ENCODE peak calls at places on chromosomes 12 and 14, in six cellular contexts. One of them, this sample, is unnamed.

GRCh38 chr14:105845725-105846309 is 319.4 kb downstream of the TMEM121 start:
- DNase-seq in fibroblast of mammary gland: no peak
- DNase-seq in cardiac muscle cell: no peak
- DNase-seq in upper lobe of left lung: peak; percentile 14
- DNase-seq in endodermal cell: peak; percentile 7
- DNase-seq in uterus: no peak
- DNase-seq in this sample: no peak

GRCh38 chr12:67318786-67319185 is 49.6 kb downstream of the CAND1 start:
- DNase-seq in fibroblast of mammary gland: no peak
- DNase-seq in upper lobe of left lung: no peak
- DNase-seq in uterus: no peak
- DNase-seq in endodermal cell: no peak
- DNase-seq in cardiac muscle cell: no peak
- DNase-seq in this sample: no peak

GRCh38 chr12:24850486-24850885 is 98.4 kb downstream of the BCAT1 start:
- DNase-seq in uterus: no peak
- DNase-seq in fibroblast of mammary gland: no peak
- DNase-seq in cardiac muscle cell: no peak
- DNase-seq in upper lobe of left lung: no peak
- DNase-seq in endodermal cell: no peak
- DNase-seq in this sample: no peak

GRCh38 chr12:130968611-130969010 is 14.9 kb downstream of the ADGRD1 start:
- DNase-seq in fibroblast of mammary gland: no peak
- DNase-seq in cardiac muscle cell: no peak
- DNase-seq in upper lobe of left lung: no peak
- DNase-seq in endodermal cell: no peak
- DNase-seq in uterus: no peak
- DNase-seq in this sample: no peak

GRCh38 chr14:26444745-26445144 is 153.1 kb downstream of the NOVA1 start:
- DNase-seq in cardiac muscle cell: peak; percentile 37
- DNase-seq in endodermal cell: peak; percentile 59
- DNase-seq in upper lobe of left lung: no peak
- DNase-seq in fibroblast of mammary gland: peak; percentile 31
- DNase-seq in uterus: no peak
- DNase-seq in this sample: no peak

GRCh38 chr14:92933481-92933880 is 10.5 kb downstream of the CHGA start:
- DNase-seq in cardiac muscle cell: no peak
- DNase-seq in upper lobe of left lung: no peak
- DNase-seq in endodermal cell: no peak
- DNase-seq in uterus: no peak
- DNase-seq in fibroblast of mammary gland: no peak
- DNase-seq in this sample: no peak

GRCh38 chr14:21825147-21825743 is 151.6 kb upstream of the OR4E1 start:
- DNase-seq in fibroblast of mammary gland: peak; percentile 11
- DNase-seq in cardiac muscle cell: peak; percentile 21
- DNase-seq in uterus: no peak
- DNase-seq in upper lobe of left lung: no peak
- DNase-seq in endodermal cell: peak; percentile 77
- DNase-seq in this sample: no peak

GRCh38 chr12:113159937-113160336 is 10.4 kb downstream of the CFAP73 start:
- DNase-seq in fibroblast of mammary gland: no peak
- DNase-seq in upper lobe of left lung: no peak
- DNase-seq in cardiac muscle cell: no peak
- DNase-seq in uterus: no peak
- DNase-seq in endodermal cell: no peak
- DNase-seq in this sample: no peak

GRCh38 chr12:27572486-27573255 is 48.7 kb downstream of the PPFIBP1 start:
- DNase-seq in uterus: no peak
- DNase-seq in cardiac muscle cell: no peak
- DNase-seq in endodermal cell: no peak
- DNase-seq in upper lobe of left lung: no peak
- DNase-seq in fibroblast of mammary gland: peak; percentile 79
- DNase-seq in this sample: no peak

GRCh38 chr14:101444116-101444515 is 117.2 kb upstream of the DIO3 start:
- DNase-seq in uterus: no peak
- DNase-seq in endodermal cell: peak; percentile 19
- DNase-seq in fibroblast of mammary gland: peak; percentile 87
- DNase-seq in cardiac muscle cell: no peak
- DNase-seq in upper lobe of left lung: no peak
- DNase-seq in this sample: no peak

GRCh38 chr12:98478606-98479005 is 36.8 kb upstream of the TMPO start:
- DNase-seq in endodermal cell: peak; percentile 20
- DNase-seq in fibroblast of mammary gland: no peak
- DNase-seq in upper lobe of left lung: no peak
- DNase-seq in cardiac muscle cell: no peak
- DNase-seq in uterus: no peak
- DNase-seq in this sample: no peak

GRCh38 chr12:45336762-45337596 is 121.1 kb downstream of the ANO6 start:
- DNase-seq in cardiac muscle cell: peak; percentile 70
- DNase-seq in fibroblast of mammary gland: peak; percentile 89
- DNase-seq in endodermal cell: no peak
- DNase-seq in upper lobe of left lung: no peak
- DNase-seq in uterus: no peak
- DNase-seq in this sample: no peak

GRCh38 chr12:110537605-110538409 is 35.7 kb downstream of the RAD9B start:
- DNase-seq in endodermal cell: peak; percentile 41
- DNase-seq in cardiac muscle cell: no peak
- DNase-seq in uterus: no peak
- DNase-seq in upper lobe of left lung: peak; percentile 84
- DNase-seq in fibroblast of mammary gland: peak; percentile 44
- DNase-seq in this sample: no peak

GRCh38 chr12:24795699-24796385 is 153.1 kb downstream of the BCAT1 start:
- DNase-seq in uterus: no peak
- DNase-seq in cardiac muscle cell: no peak
- DNase-seq in fibroblast of mammary gland: no peak
- DNase-seq in endodermal cell: no peak
- DNase-seq in upper lobe of left lung: no peak
- DNase-seq in this sample: no peak

GRCh38 chr12:107309020-107309419 is 215.7 kb upstream of the CRY1 start:
- DNase-seq in fibroblast of mammary gland: no peak
- DNase-seq in upper lobe of left lung: no peak
- DNase-seq in cardiac muscle cell: no peak
- DNase-seq in endodermal cell: peak; percentile 56
- DNase-seq in uterus: no peak
- DNase-seq in this sample: no peak

GRCh38 chr12:53048780-53049401 is 974 bp upstream of the TNS2 start:
- DNase-seq in upper lobe of left lung: peak; percentile 75
- DNase-seq in uterus: peak; percentile 82
- DNase-seq in fibroblast of mammary gland: peak; percentile 78
- DNase-seq in endodermal cell: peak; percentile 93
- DNase-seq in cardiac muscle cell: peak; percentile 88
- DNase-seq in this sample: no peak

GRCh38 chr12:46456356-46457334 is 84.1 kb upstream of the SLC38A2 start:
- DNase-seq in cardiac muscle cell: peak; percentile 55
- DNase-seq in uterus: peak; percentile 67
- DNase-seq in upper lobe of left lung: no peak
- DNase-seq in endodermal cell: no peak
- DNase-seq in fibroblast of mammary gland: no peak
- DNase-seq in this sample: no peak

GRCh38 chr14:60161176-60162107 is 3.8 kb downstream of the DHRS7 start:
- DNase-seq in uterus: peak; percentile 16
- DNase-seq in cardiac muscle cell: peak; percentile 21
- DNase-seq in upper lobe of left lung: no peak
- DNase-seq in fibroblast of mammary gland: peak; percentile 69
- DNase-seq in endodermal cell: no peak
- DNase-seq in this sample: no peak

GRCh38 chr12:55681142-55682077 is 26.3 kb downstream of the ITGA7 start:
- DNase-seq in endodermal cell: peak; percentile 99
- DNase-seq in cardiac muscle cell: peak; percentile 62
- DNase-seq in uterus: no peak
- DNase-seq in upper lobe of left lung: peak; percentile 70
- DNase-seq in fibroblast of mammary gland: peak; percentile 80
- DNase-seq in this sample: no peak

GRCh38 chr12:93950321-93950720 is 198.1 kb upstream of the PLXNC1 start:
- DNase-seq in upper lobe of left lung: no peak
- DNase-seq in uterus: no peak
- DNase-seq in endodermal cell: no peak
- DNase-seq in cardiac muscle cell: no peak
- DNase-seq in fibroblast of mammary gland: no peak
- DNase-seq in this sample: no peak

GRCh38 chr12:13504074-13504473 is 307.5 kb downstream of the EMP1 start:
- DNase-seq in endodermal cell: no peak
- DNase-seq in cardiac muscle cell: peak; percentile 5
- DNase-seq in fibroblast of mammary gland: peak; percentile 35
- DNase-seq in upper lobe of left lung: no peak
- DNase-seq in uterus: no peak
- DNase-seq in this sample: no peak

GRCh38 chr14:64823305-64823985 is 56.3 kb downstream of the SPTB start:
- DNase-seq in uterus: peak; percentile 61
- DNase-seq in fibroblast of mammary gland: peak; percentile 56
- DNase-seq in cardiac muscle cell: peak; percentile 76
- DNase-seq in upper lobe of left lung: peak; percentile 84
- DNase-seq in endodermal cell: peak; percentile 92
- DNase-seq in this sample: peak; percentile 49

GRCh38 chr12:53214687-53215455 is 7.8 kb upstream of the ITGB7 start:
- DNase-seq in uterus: peak; percentile 71
- DNase-seq in endodermal cell: peak; percentile 84
- DNase-seq in upper lobe of left lung: peak; percentile 49
- DNase-seq in cardiac muscle cell: no peak
- DNase-seq in fibroblast of mammary gland: no peak
- DNase-seq in this sample: no peak

GRCh38 chr12:71164877-71165197 is 7.0 kb upstream of the TSPAN8 start:
- DNase-seq in uterus: no peak
- DNase-seq in upper lobe of left lung: no peak
- DNase-seq in fibroblast of mammary gland: peak; percentile 58
- DNase-seq in endodermal cell: no peak
- DNase-seq in cardiac muscle cell: no peak
- DNase-seq in this sample: no peak

GRCh38 chr14:78530078-78530477 is 359.9 kb downstream of the NRXN3 start:
- DNase-seq in upper lobe of left lung: no peak
- DNase-seq in fibroblast of mammary gland: peak; percentile 22
- DNase-seq in cardiac muscle cell: peak; percentile 2
- DNase-seq in endodermal cell: peak; percentile 89
- DNase-seq in uterus: no peak
- DNase-seq in this sample: no peak

DNA sequence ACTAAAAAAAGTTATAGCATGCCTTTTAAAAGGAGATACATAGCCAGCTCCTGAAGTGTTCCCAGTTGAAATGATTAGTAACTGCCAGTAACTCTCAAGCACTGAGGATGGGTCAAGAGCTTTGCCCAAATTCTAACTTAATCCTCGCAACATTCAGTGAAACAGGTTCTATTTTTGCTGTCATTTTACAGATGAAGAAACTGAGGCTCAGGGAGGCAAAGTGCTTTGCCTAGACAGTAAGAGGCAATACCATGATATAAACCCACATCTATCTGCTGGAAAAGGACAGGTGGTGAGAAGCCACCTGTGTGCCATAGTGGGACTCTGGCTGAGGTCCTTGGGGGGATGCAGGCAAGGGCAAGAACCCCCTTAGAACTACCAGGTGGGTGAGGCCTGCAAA is 8.8 kb downstream of the TESC start:
- DNase-seq in upper lobe of left lung: no peak
- DNase-seq in cardiac muscle cell: no peak
- DNase-seq in uterus: no peak
- DNase-seq in endodermal cell: no peak
- DNase-seq in fibroblast of mammary gland: no peak
- DNase-seq in this sample: no peak
- TF ChIP-seq CTCF in upper lobe of left lung: no peak
- TF ChIP-seq CTCF in cardiac muscle cell: no peak
- TF ChIP-seq CTCF in uterus: no peak
- TF ChIP-seq CTCF in endodermal cell: no peak
- TF ChIP-seq CTCF in fibroblast of mammary gland: no peak
- TF ChIP-seq CTCF in this sample: no peak

GRCh38 chr12:43501705-43502104 is 50.3 kb downstream of the ADAMTS20 start:
- DNase-seq in cardiac muscle cell: peak; percentile 32
- DNase-seq in fibroblast of mammary gland: peak; percentile 48
- DNase-seq in uterus: no peak
- DNase-seq in endodermal cell: no peak
- DNase-seq in upper lobe of left lung: no peak
- DNase-seq in this sample: no peak
- TF ChIP-seq CTCF in cardiac muscle cell: peak; percentile 51
- TF ChIP-seq CTCF in fibroblast of mammary gland: peak; percentile 63
- TF ChIP-seq CTCF in uterus: no peak
- TF ChIP-seq CTCF in endodermal cell: peak; percentile 82
- TF ChIP-seq CTCF in upper lobe of left lung: no peak
- TF ChIP-seq CTCF in this sample: no peak

GRCh38 chr12:109252799-109253198 is 56.3 kb downstream of the FOXN4 start:
- DNase-seq in upper lobe of left lung: no peak
- DNase-seq in cardiac muscle cell: no peak
- DNase-seq in uterus: no peak
- DNase-seq in endodermal cell: no peak
- DNase-seq in fibroblast of mammary gland: no peak
- DNase-seq in this sample: no peak

GRCh38 chr12:109256011-109256410 is 53.1 kb downstream of the FOXN4 start:
- DNase-seq in fibroblast of mammary gland: no peak
- DNase-seq in endodermal cell: no peak
- DNase-seq in upper lobe of left lung: no peak
- DNase-seq in uterus: no peak
- DNase-seq in cardiac muscle cell: no peak
- DNase-seq in this sample: no peak

GRCh38 chr12:109253913-109254544 is 55.1 kb downstream of the FOXN4 start:
- DNase-seq in cardiac muscle cell: no peak
- DNase-seq in uterus: no peak
- DNase-seq in upper lobe of left lung: no peak
- DNase-seq in fibroblast of mammary gland: no peak
- DNase-seq in endodermal cell: no peak
- DNase-seq in this sample: no peak

GRCh38 chr12:109258201-109258600 is 50.9 kb downstream of the FOXN4 start:
- DNase-seq in fibroblast of mammary gland: no peak
- DNase-seq in upper lobe of left lung: no peak
- DNase-seq in uterus: no peak
- DNase-seq in endodermal cell: no peak
- DNase-seq in cardiac muscle cell: no peak
- DNase-seq in this sample: no peak

DNA sequence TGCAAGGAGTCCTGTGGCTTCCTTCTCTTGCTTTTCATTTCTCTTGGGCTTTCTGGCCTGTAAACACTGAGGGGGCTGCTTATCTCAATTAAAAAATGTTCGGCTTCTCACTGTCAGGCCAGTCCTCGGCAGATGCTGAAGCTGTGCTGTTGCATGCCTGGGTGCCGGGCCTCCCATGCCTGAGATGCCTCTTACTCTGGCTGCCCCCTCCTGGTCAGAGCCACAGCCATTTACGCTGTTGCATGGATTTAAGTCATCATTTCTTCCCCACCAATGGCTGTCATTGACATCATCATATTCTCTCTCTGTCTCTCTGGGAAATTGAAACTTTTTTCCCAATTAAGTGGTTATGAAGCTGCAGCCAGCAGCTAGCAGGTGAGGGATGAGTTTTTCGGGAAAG is 53.7 kb downstream of the FOXN4 start:
- DNase-seq in upper lobe of left lung: no peak
- DNase-seq in uterus: no peak
- DNase-seq in fibroblast of mammary gland: peak; percentile 13
- DNase-seq in endodermal cell: peak; percentile 84
- DNase-seq in cardiac muscle cell: peak; percentile 79
- DNase-seq in this sample: no peak
- TF ChIP-seq CTCF in upper lobe of left lung: no peak
- TF ChIP-seq CTCF in uterus: no peak
- TF ChIP-seq CTCF in fibroblast of mammary gland: no peak
- TF ChIP-seq CTCF in endodermal cell: peak; percentile 67
- TF ChIP-seq CTCF in cardiac muscle cell: peak; percentile 53
- TF ChIP-seq CTCF in this sample: no peak

DNA sequence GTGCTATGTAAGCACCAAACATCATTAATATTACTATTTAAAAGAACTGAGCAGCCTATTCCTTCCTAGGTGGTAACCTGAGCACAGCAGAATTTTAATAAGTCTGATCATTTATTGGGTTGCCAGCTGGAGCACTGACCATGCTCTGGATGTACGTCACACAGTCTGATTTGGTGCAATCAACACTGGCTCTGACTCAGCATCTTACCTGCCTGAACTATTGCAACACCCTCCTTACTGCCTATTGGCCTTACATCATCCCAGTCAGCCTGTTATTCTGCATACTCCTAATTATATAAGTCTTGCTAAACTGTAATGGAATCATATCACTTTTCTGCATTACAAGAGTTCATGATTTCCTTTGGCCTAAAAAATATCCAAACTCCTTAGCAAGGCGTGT is 149.7 kb downstream of the PTPRO start:
- DNase-seq in endodermal cell: no peak
- DNase-seq in uterus: no peak
- DNase-seq in cardiac muscle cell: no peak
- DNase-seq in upper lobe of left lung: peak; percentile 53
- DNase-seq in fibroblast of mammary gland: no peak
- DNase-seq in this sample: no peak
- TF ChIP-seq CTCF in endodermal cell: no peak
- TF ChIP-seq CTCF in uterus: no peak
- TF ChIP-seq CTCF in cardiac muscle cell: no peak
- TF ChIP-seq CTCF in upper lobe of left lung: no peak
- TF ChIP-seq CTCF in fibroblast of mammary gland: no peak
- TF ChIP-seq CTCF in this sample: no peak